ENCODE peak calls at places on chromosomes 11 and 22, in nine cellular contexts. M is hepatocyte; F is stimulated activated CD4-positive, alpha-beta T cell treated with anti-CD3 and anti-CD28 coated beads, Interleukin-1b, Interleukin-23, amount 100 ng/mL, for 24 hours; L is mesothelial cell of epicardium; B is AG09319; T is Calu3; I is anterior cingulate cortex; Z is upper lobe of right lung; J is left colon. U is an unnamed sample.
A peak's percentile ranks its signal among the peaks of the same experiment; 100 is the strongest.

GRCh38 chr11:35529971-35530495 is 4.6 kb upstream of the PAMR1 start:
- DNase-seq in L (no peak), B (peak; percentile 89), M (no peak), F (no peak), T (no peak), I (no peak), Z (no peak), J (no peak), U (no peak)

GRCh38 chr11:72336163-72336562 is 92.2 kb upstream of the PHOX2A start:
- DNase-seq in L (no peak), J (no peak), T (no peak), F (no peak), M (no peak), Z (no peak), B (no peak), I (no peak), U (no peak)

GRCh38 chr22:42673898-42674390 is 24.8 kb upstream of the CYB5R3 start:
- DNase-seq in B (no peak), M (no peak), Z (no peak), L (no peak), I (no peak), T (no peak), F (no peak), J (no peak), U (no peak)

GRCh38 chr22:28229566-28230483 is 310.8 kb upstream of the PITPNB start:
- DNase-seq in I (no peak), L (no peak), M (no peak), Z (no peak), J (no peak), F (no peak), B (no peak), T (no peak), U (no peak)

GRCh38 chr11:83724704-83725114 is 438.5 kb upstream of the CCDC90B start:
- DNase-seq in B (no peak), I (peak; percentile 25), F (no peak), Z (peak; percentile 67), M (peak; percentile 29), J (no peak), T (peak; percentile 1), L (no peak), U (no peak)

GRCh38 chr22:29626497-29627195 is 23.2 kb downstream of the NF2 start:
- DNase-seq in Z (no peak), J (no peak), T (peak; percentile 30), I (no peak), B (peak; percentile 77), L (no peak), M (no peak), F (no peak), U (no peak)

GRCh38 chr22:44146088-44146861 is 34.5 kb upstream of the PARVG start:
- DNase-seq in T (no peak), M (no peak), L (no peak), B (no peak), F (no peak), J (no peak), I (no peak), Z (no peak), U (no peak)

GRCh38 chr11:131748146-131749050 is 378.0 kb downstream of the NTM start:
- DNase-seq in M (peak; percentile 83), J (no peak), T (peak; percentile 10), L (peak; percentile 36), Z (peak; percentile 68), F (no peak), B (peak; percentile 32), I (peak; percentile 73), U (peak; percentile 75)

GRCh38 chr11:8282621-8283509 is 19.2 kb upstream of the LMO1 start:
- DNase-seq in B (no peak), J (no peak), M (no peak), Z (no peak), T (no peak), I (no peak), F (no peak), L (no peak), U (peak; percentile 16)

U was measured in tibial artery.